ENCODE peak calls at places on chromosomes 13 and 19, in seven cellular contexts. U is K562, W is HCT116, L is GM12878, A is HepG2, Q is SK-N-SH, B is H1. V is an unnamed sample.

GRCh38 chr13:110409581-110409992 is 102.5 kb downstream of the COL4A2 start:
- DNase-seq in U (no peak), L (no peak), W (no peak), B (no peak), A (no peak), Q (no peak), V (no peak)

GRCh38 chr13:79987323-79987722 is 353.6 kb downstream of the SPRY2 start:
- DNase-seq in U (no peak), A (no peak), Q (no peak), W (no peak), B (no peak), L (no peak), V (no peak)

GRCh38 chr13:32629866-32630265 is 43.6 kb downstream of the PDS5B start:
- DNase-seq in A (no peak), B (no peak), Q (no peak), U (no peak), W (no peak), L (no peak), V (no peak)

GRCh38 chr13:104436555-104436954 is 1370.3 kb upstream of the SLC10A2 start:
- DNase-seq in W (no peak), B (no peak), A (no peak), U (no peak), L (no peak), Q (no peak), V (no peak)

GRCh38 chr13:101018720-101019119 is 344.1 kb upstream of the TMTC4 start:
- DNase-seq in Q (no peak), U (no peak), B (no peak), A (no peak), L (no peak), W (no peak), V (no peak)

GRCh38 chr19:15441317-15441716 is 8.4 kb downstream of the WIZ start:
- DNase-seq in Q (no peak), W (no peak), U (no peak), L (no peak), A (no peak), B (no peak), V (peak)

GRCh38 chr13:27425918-27426630 is 1.7 kb downstream of the GTF3A start:
- DNase-seq in B (peak), U (peak), L (peak), Q (peak), W (peak), A (peak), V (peak)

GRCh38 chr13:100517135-100517534 is 71.5 kb downstream of the GGACT start:
- DNase-seq in U (no peak), L (no peak), B (no peak), Q (no peak), W (no peak), A (peak), V (no peak)

GRCh38 chr19:41521860-41522555 is 54.0 kb upstream of the CEACAM21 start:
- DNase-seq in A (no peak), B (peak), L (no peak), W (no peak), Q (peak), U (no peak), V (no peak)

GRCh38 chr13:94254737-94255136 is 224.7 kb downstream of the DCT start:
- DNase-seq in L (no peak), W (no peak), A (no peak), U (no peak), B (no peak), Q (no peak), V (no peak)

GRCh38 chr19:47228168-47228936 is 2.6 kb downstream of the BBC3 start:
- DNase-seq in W (no peak), A (peak), L (no peak), U (peak), B (peak), Q (peak), V (no peak)

GRCh38 chr13:36057041-36057440 is 74.1 kb downstream of the DCLK1 start:
- DNase-seq in L (no peak), B (no peak), U (peak), A (no peak), W (no peak), Q (no peak), V (peak)

GRCh38 chr13:33250594-33250993 is 35.0 kb downstream of the STARD13 start:
- DNase-seq in L (no peak), Q (no peak), U (no peak), B (no peak), A (no peak), W (no peak), V (no peak)

GRCh38 chr19:42199440-42200115 is 17.9 kb downstream of the DEDD2 start:
- DNase-seq in Q (no peak), L (peak), A (no peak), U (peak), B (no peak), W (no peak), V (no peak)

GRCh38 chr13:58587183-58587582 is 955.6 kb downstream of the PCDH17 start:
- DNase-seq in B (no peak), U (no peak), A (no peak), Q (no peak), W (no peak), L (peak), V (no peak)

GRCh38 chr13:114119196-114119595 is 13.2 kb downstream of the RASA3 start:
- DNase-seq in W (no peak), A (peak), B (no peak), U (no peak), L (no peak), Q (peak), V (no peak)

GRCh38 chr13:33797622-33798021 is 20.3 kb upstream of the RFC3 start:
- DNase-seq in U (no peak), W (no peak), L (no peak), B (no peak), A (no peak), Q (no peak), V (no peak)

GRCh38 chr19:11848594-11849263 is at the start of gene ZNF439:
- DNase-seq in W (no peak), A (peak), Q (peak), B (peak), U (peak), L (peak), V (peak)

GRCh38 chr13:114315074-114315785 is 927 bp downstream of the CHAMP1 start:
- DNase-seq in Q (no peak), L (no peak), B (no peak), A (no peak), W (no peak), U (no peak), V (no peak)

GRCh38 chr19:19193926-19194325 is 1.9 kb downstream of the RFXANK start:
- DNase-seq in A (no peak), Q (no peak), B (no peak), L (no peak), U (no peak), W (no peak), V (no peak)

GRCh38 chr13:48232420-48233096 is 448 bp upstream of the ITM2B start:
- DNase-seq in W (no peak), B (peak), L (no peak), Q (no peak), U (peak), A (peak), V (peak)

GRCh38 chr19:2050991-2051770 is at the start of gene MKNK2:
- DNase-seq in Q (peak), U (peak), B (peak), W (no peak), L (no peak), A (peak), V (peak)

GRCh38 chr13:113902956-113903355 is 39.1 kb upstream of the GAS6 start:
- DNase-seq in B (peak), L (no peak), U (no peak), W (no peak), A (no peak), Q (no peak), V (no peak)

GRCh38 chr19:5149508-5149907 is 180.6 kb downstream of the KDM4B start:
- DNase-seq in B (no peak), W (no peak), Q (no peak), U (no peak), A (no peak), L (no peak), V (no peak)

GRCh38 chr13:36788276-36788675 is 30.7 kb upstream of the RFXAP start:
- DNase-seq in W (no peak), A (no peak), L (no peak), Q (no peak), B (no peak), U (no peak), V (no peak)

GRCh38 chr19:12833747-12834417 is 497 bp downstream of the RTBDN start:
- DNase-seq in W (no peak), L (no peak), U (peak), Q (peak), B (peak), A (no peak), V (peak)

GRCh38 chr13:85405316-85405897 is 393.8 kb downstream of the SLITRK6 start:
- DNase-seq in Q (no peak), B (no peak), L (no peak), U (no peak), W (no peak), A (no peak), V (no peak)
- TF ChIP-seq JUND in Q (no peak), B (no peak), L (no peak), U (no peak), W (no peak), A (no peak), V (no peak)

DNA sequence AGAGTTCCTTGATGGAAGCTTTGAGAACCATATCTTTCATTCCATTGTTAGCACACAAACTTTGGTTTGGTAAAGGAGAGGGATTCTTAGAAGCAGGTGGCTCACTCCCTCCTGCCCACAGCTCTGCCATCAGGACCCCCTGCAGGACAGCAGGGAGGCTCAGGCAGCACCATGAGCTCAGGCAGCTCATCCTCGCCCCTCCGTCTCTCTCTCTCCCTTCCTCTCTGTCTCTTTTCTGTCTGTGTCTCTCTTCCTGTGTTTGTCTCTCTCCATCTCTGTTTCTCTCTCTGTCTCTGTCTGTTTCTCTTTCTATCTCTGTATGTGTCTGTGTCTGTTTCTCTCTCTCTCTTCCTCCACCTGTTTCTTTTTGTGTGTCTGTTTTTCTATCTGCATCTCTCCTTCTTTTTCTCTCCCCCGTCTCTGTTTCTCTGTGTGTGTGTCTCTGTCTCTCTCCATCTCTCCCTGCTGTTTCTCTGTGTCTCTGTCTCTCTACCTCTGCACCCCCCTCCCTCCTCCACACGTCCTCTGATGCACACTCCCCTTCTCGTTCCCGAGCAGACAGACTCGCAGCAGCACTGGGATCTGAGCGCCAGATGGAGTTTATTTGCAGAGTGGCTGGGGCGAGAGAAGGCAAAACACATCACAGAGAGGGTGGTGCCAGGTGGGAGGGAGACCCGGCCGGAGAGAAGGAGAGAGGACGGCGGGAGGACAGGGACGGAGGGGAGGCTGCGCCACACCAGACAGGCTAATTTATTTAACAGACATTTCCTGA is 8.7 kb downstream of the SBK2 start:
- DNase-seq in A (peak), Q (peak), U (no peak), L (no peak), B (no peak), W (no peak), V (no peak)
- TF ChIP-seq JUND in A (no peak), Q (no peak), U (no peak), L (no peak), B (no peak), W (no peak), V (no peak)

GRCh38 chr19:6423499-6424189 is 967 bp downstream of the KHSRP start:
- DNase-seq in L (no peak), B (peak), W (no peak), A (peak), U (peak), Q (peak), V (peak)
- TF ChIP-seq JUND in L (no peak), B (no peak), W (no peak), A (no peak), U (no peak), Q (no peak), V (no peak)

GRCh38 chr13:42373048-42373812 is 101.3 kb downstream of the AKAP11 start:
- DNase-seq in U (no peak), L (no peak), B (no peak), Q (no peak), A (no peak), W (no peak), V (no peak)
- TF ChIP-seq JUND in U (no peak), L (no peak), B (no peak), Q (no peak), A (no peak), W (no peak), V (no peak)

GRCh38 chr13:76516013-76516412 is 370.2 kb downstream of the KCTD12 start:
- DNase-seq in A (no peak), W (no peak), Q (no peak), L (no peak), U (no peak), B (no peak), V (no peak)

DNA sequence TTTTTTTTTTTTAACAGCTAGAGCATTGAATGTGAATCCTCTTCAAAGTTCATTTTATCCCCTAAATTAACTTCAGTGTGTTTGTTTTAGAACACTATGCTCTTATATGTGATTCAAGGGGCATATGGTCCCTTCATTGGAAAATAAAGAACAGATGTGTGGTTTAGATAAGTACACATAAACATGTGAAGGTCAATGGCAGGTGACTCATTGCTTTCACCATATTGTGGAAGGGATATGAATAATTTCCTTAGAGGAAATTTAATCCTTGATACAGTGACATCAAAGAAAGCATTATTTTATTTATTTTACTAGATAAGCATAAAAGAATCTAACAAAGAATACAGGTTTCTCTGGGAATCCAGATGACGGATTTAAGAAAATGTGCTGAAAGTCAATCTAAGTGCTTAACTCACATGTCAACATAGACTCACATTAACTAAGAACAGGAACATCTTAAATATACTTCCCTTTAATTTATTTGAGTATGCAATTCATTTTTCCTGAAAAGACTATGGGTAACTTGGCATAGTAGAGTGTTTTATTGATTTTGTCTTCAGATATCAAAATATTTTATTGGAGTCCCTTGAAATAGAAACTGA is 373.4 kb downstream of the KCTD12 start:
- DNase-seq in L (no peak), A (no peak), U (no peak), B (no peak), Q (peak), W (no peak), V (no peak)
- TF ChIP-seq JUND in L (no peak), A (no peak), U (no peak), B (no peak), Q (peak), W (no peak), V (no peak)

GRCh38 chr13:54226866-54227265 is 1198.3 kb downstream of the OLFM4 start:
- DNase-seq in L (no peak), U (no peak), Q (no peak), A (no peak), W (no peak), B (no peak), V (no peak)
- TF ChIP-seq JUND in L (no peak), U (no peak), Q (no peak), A (no peak), W (no peak), B (no peak), V (no peak)

V was measured in T47D.